ENCODE peak calls at places on chromosomes 1 and 21, in nine cellular contexts. J is stomach, S is AG10803, D is brain microvascular endothelial cell, A is MM.1S, X is AG04450, C is bronchial epithelial cell, U is GM23338, G is endodermal cell. K is an unnamed sample.
A peak's percentile ranks its signal among the peaks of the same experiment; 100 is the strongest.

GRCh38 chr1:161816201-161816600 is 50.1 kb downstream of the ATF6 start:
- DNase-seq in J (no peak), D (peak; percentile 20), X (no peak), U (no peak), S (peak; percentile 83), A (peak; percentile 62), G (no peak), C (no peak), K (no peak)

GRCh38 chr1:176466514-176466913 is 3.5 kb downstream of the PAPPA2 start:
- DNase-seq in S (no peak), U (peak; percentile 77), A (no peak), G (peak; percentile 78), D (no peak), C (no peak), J (no peak), X (no peak), K (no peak)

GRCh38 chr1:99327357-99327756 is 63.1 kb downstream of the PLPPR4 start:
- DNase-seq in S (no peak), A (no peak), G (no peak), J (no peak), C (peak; percentile 12), X (no peak), D (no peak), U (peak; percentile 83), K (no peak)

GRCh38 chr1:30684259-30684658 is 39.1 kb downstream of the MATN1 start:
- DNase-seq in G (no peak), X (no peak), D (no peak), J (no peak), A (no peak), S (no peak), C (no peak), U (no peak), K (no peak)

GRCh38 chr1:181101581-181102226 is 13.2 kb downstream of the IER5 start:
- DNase-seq in G (peak; percentile 92), A (no peak), C (peak; percentile 65), J (no peak), X (no peak), S (peak; percentile 65), U (peak; percentile 93), D (no peak), K (no peak)

GRCh38 chr1:43247256-43247921 is 22.4 kb upstream of the TMEM125 start:
- DNase-seq in J (no peak), X (no peak), D (no peak), U (peak; percentile 35), G (no peak), A (no peak), C (no peak), S (no peak), K (no peak)

GRCh38 chr21:36656138-36656537 is 42.8 kb upstream of the SIM2 start:
- DNase-seq in S (no peak), X (no peak), C (peak; percentile 95), A (no peak), U (no peak), G (no peak), D (no peak), J (peak; percentile 49), K (no peak)

GRCh38 chr1:179169616-179170467 is 59.6 kb downstream of the ABL2 start:
- DNase-seq in J (no peak), G (no peak), U (no peak), X (no peak), D (peak; percentile 68), C (peak; percentile 65), S (peak; percentile 88), A (no peak), K (peak; percentile 28)

GRCh38 chr21:34204021-34204420 is 130.6 kb downstream of the MRPS6 start:
- DNase-seq in U (no peak), D (no peak), C (no peak), J (no peak), X (no peak), A (no peak), S (no peak), G (no peak), K (no peak)

GRCh38 chr1:64890699-64891439 is 75.5 kb downstream of the JAK1 start:
- DNase-seq in J (no peak), A (no peak), C (no peak), S (no peak), G (no peak), U (no peak), X (no peak), D (no peak), K (no peak)

GRCh38 chr21:29557200-29557599 is 258.5 kb downstream of the BACH1 start:
- DNase-seq in X (no peak), C (no peak), G (no peak), J (no peak), S (no peak), A (no peak), D (no peak), U (no peak), K (no peak)

GRCh38 chr1:204266504-204267034 is 52.8 kb upstream of the GOLT1A start:
- DNase-seq in J (peak; percentile 60), G (no peak), U (no peak), S (no peak), A (no peak), D (no peak), C (peak; percentile 49), X (no peak), K (no peak)

GRCh38 chr1:181349512-181349911 is 133.8 kb upstream of the CACNA1E start:
- DNase-seq in S (no peak), J (peak; percentile 17), G (peak; percentile 36), U (no peak), C (no peak), X (no peak), D (no peak), A (no peak), K (no peak)

GRCh38 chr1:118151312-118151937 is 33.6 kb downstream of the SPAG17 start:
- DNase-seq in A (peak; percentile 29), X (peak; percentile 38), U (peak; percentile 76), S (peak; percentile 65), J (peak; percentile 59), C (peak; percentile 66), G (peak; percentile 83), D (peak; percentile 76), K (no peak)
- TF ChIP-seq CTCF in A (peak; percentile 63), X (peak; percentile 86), U (peak; percentile 68), S (peak; percentile 85), J (peak; percentile 27), C (peak; percentile 59), G (peak; percentile 93), D (peak; percentile 75), K (peak; percentile 81)

DNA sequence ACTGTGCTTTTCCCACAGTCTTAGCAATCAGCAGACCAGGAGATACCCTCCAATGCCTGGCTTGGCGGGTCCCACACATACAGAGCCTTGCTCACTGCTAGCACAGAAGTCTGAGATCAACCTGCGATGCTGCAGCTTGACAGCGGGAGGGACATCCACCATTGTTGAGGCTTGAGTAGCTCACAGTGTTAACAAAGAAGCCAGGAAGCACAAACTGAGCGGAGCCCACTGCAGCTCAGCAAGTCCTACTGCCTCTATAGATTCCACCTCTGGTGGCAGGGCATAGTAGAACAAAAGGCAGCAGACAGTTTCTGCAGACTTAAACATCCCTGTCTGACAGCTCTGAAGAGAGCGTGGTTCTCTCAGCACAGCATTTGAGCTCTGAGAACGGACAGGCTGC is 33.4 kb downstream of the MNDA start:
- DNase-seq in C (no peak), S (no peak), A (no peak), U (peak; percentile 48), D (no peak), J (no peak), G (peak; percentile 77), X (no peak), K (no peak)
- TF ChIP-seq CTCF in C (no peak), S (no peak), A (no peak), U (no peak), D (no peak), J (no peak), G (no peak), X (no peak), K (no peak)

GRCh38 chr1:5403935-5404334 is 588.3 kb downstream of the NPHP4 start:
- DNase-seq in G (no peak), C (no peak), D (no peak), S (no peak), A (no peak), U (no peak), X (no peak), J (no peak), K (no peak)
- TF ChIP-seq CTCF in G (no peak), C (no peak), D (no peak), S (no peak), A (no peak), U (no peak), X (no peak), J (no peak), K (no peak)

GRCh38 chr1:167538657-167539056 is 14.9 kb downstream of the CREG1 start:
- DNase-seq in S (no peak), J (no peak), A (no peak), C (no peak), D (no peak), U (peak; percentile 90), X (no peak), G (peak; percentile 87), K (no peak)
- TF ChIP-seq CTCF in S (peak; percentile 7), J (no peak), A (no peak), C (no peak), D (peak; percentile 24), U (peak; percentile 71), X (peak; percentile 24), G (peak; percentile 57), K (no peak)

DNA sequence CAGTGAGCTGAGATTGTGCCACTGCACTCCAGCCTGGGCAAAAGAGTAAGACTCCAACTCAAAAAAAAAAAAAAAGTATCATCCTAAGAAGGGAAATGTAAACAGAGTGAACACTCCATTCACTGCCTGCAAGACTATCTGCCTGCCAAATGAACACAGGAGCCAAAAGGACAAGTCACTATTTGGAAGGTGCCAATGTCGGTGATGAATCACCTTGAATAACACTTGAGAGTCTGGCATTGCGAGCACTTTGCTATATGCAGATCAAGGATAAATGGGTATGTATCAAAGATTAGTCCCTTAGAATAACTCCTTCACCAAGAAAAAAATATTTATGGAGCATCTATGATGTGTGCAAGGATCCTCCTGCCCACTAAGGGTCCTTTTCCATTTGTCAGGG is 6.6 kb downstream of the UBR4 start:
- DNase-seq in J (peak; percentile 35), A (no peak), D (peak; percentile 30), G (no peak), U (no peak), S (peak; percentile 79), C (peak; percentile 89), X (no peak), K (peak; percentile 18)
- TF ChIP-seq CTCF in J (no peak), A (no peak), D (no peak), G (no peak), U (no peak), S (no peak), C (no peak), X (no peak), K (no peak)

DNA sequence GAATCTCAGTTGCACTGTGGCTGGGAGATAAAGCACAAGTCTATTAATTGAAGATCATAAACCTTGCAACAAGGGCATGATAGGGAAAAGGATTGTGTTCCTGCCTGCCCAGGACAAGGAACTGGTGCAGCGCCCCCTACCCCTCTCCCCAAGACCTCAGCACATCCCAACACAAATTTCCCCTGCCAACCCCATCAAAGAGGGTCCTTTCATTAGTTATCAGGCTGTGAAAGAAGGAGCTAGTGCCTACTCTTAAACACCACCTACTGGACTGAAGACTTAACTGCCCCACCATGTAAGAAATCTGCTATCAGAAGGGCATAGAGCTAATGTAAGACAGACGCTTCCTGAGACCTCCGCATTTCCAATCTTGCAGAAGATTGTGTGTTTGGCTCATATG is 372.6 kb downstream of the AGBL4 start:
- DNase-seq in U (peak; percentile 0), A (no peak), G (no peak), D (no peak), J (no peak), C (no peak), X (no peak), S (no peak), K (no peak)
- TF ChIP-seq CTCF in U (peak; percentile 20), A (no peak), G (no peak), D (no peak), J (no peak), C (no peak), X (no peak), S (no peak), K (no peak)

K was measured in AG09319.